ENCODE peak calls at places on chromosome 3, in seven cellular contexts. Z is GOT3; D is CD8-positive, alpha-beta memory T cell; V is GM04504; G is ELR; A is HT1080; I is GM03348. O is an unnamed sample.

GRCh38 chr3:152398495-152398894 is 129.8 kb downstream of the MBNL1 start:
- DNase-seq in I (no peak), G (no peak), A (no peak), Z (no peak), V (no peak), D (no peak), O (no peak)

GRCh38 chr3:15333099-15333956 is 942 bp upstream of the SH3BP5 start:
- DNase-seq in I (no peak), Z (no peak), G (no peak), V (no peak), D (no peak), A (no peak), O (no peak)

GRCh38 chr3:133448478-133449122 is 48.7 kb downstream of the BFSP2 start:
- DNase-seq in Z (no peak), G (no peak), I (no peak), A (no peak), V (no peak), D (no peak), O (no peak)

GRCh38 chr3:52330194-52330805 is 14.2 kb downstream of the DNAH1 start:
- DNase-seq in D (no peak), A (no peak), I (no peak), V (no peak), Z (no peak), G (no peak), O (no peak)

GRCh38 chr3:130258532-130258952 is 86.9 kb upstream of the COL6A5 start:
- DNase-seq in A (peak), V (peak), I (peak), D (no peak), G (peak), Z (no peak), O (no peak)

GRCh38 chr3:87147562-87147961 is 79.5 kb upstream of the CHMP2B start:
- DNase-seq in V (no peak), Z (no peak), I (no peak), A (no peak), G (no peak), D (no peak), O (no peak)

GRCh38 chr3:151009981-151010380 is 37.5 kb upstream of the CLRN1 start:
- DNase-seq in D (no peak), Z (no peak), G (peak), I (no peak), V (no peak), A (peak), O (no peak)

GRCh38 chr3:142987080-142987700 is 14.2 kb upstream of the U2SURP start:
- DNase-seq in D (no peak), A (peak), G (peak), V (peak), I (peak), Z (no peak), O (no peak)

GRCh38 chr3:170780955-170781354 is 89.0 kb downstream of the RPL22L1 start:
- DNase-seq in G (no peak), I (no peak), D (no peak), Z (no peak), A (no peak), V (no peak), O (no peak)

GRCh38 chr3:32226875-32227500 is 11.5 kb upstream of the CMTM8 start:
- DNase-seq in I (peak), V (no peak), Z (no peak), A (peak), D (no peak), G (peak), O (no peak)

GRCh38 chr3:187994221-187995085 is 159.5 kb upstream of the LPP start:
- DNase-seq in V (no peak), D (no peak), G (peak), Z (no peak), A (peak), I (peak), O (no peak)

GRCh38 chr3:62046326-62046725 is 327.0 kb downstream of the FEZF2 start:
- DNase-seq in V (no peak), D (no peak), Z (no peak), A (peak), G (peak), I (peak), O (no peak)

GRCh38 chr3:124791142-124791541 is 60.9 kb downstream of the UMPS start:
- DNase-seq in D (no peak), G (peak), A (no peak), V (peak), I (peak), Z (no peak), O (no peak)

GRCh38 chr3:11661052-11661656 is 17.4 kb upstream of the VGLL4 start:
- DNase-seq in I (no peak), A (peak), Z (no peak), V (no peak), D (no peak), G (peak), O (no peak)

GRCh38 chr3:58490860-58491501 is 915 bp upstream of the KCTD6 start:
- DNase-seq in G (no peak), D (peak), I (no peak), V (no peak), Z (no peak), A (no peak), O (no peak)

GRCh38 chr3:89278305-89278704 is 170.9 kb downstream of the EPHA3 start:
- DNase-seq in Z (no peak), G (no peak), V (no peak), D (no peak), A (no peak), I (no peak), O (no peak)

GRCh38 chr3:23055733-23056376 is 147.3 kb upstream of the UBE2E2 start:
- DNase-seq in G (peak), V (peak), A (peak), Z (no peak), I (peak), D (no peak), O (no peak)

GRCh38 chr3:64808056-64808455 is 120.3 kb upstream of the ADAMTS9 start:
- DNase-seq in G (no peak), D (no peak), A (no peak), V (no peak), I (no peak), Z (no peak), O (no peak)

GRCh38 chr3:150968341-150968740 is 4.2 kb downstream of the CLRN1 start:
- DNase-seq in G (no peak), A (no peak), D (no peak), I (no peak), Z (no peak), V (no peak), O (no peak)

GRCh38 chr3:196108075-196108743 is 26.3 kb upstream of the TFRC start:
- DNase-seq in G (no peak), V (no peak), Z (no peak), A (no peak), I (no peak), D (no peak), O (no peak)

GRCh38 chr3:178562869-178563232 is 26.6 kb downstream of the KCNMB2 start:
- DNase-seq in G (no peak), Z (no peak), I (peak), V (peak), A (peak), D (no peak), O (no peak)

GRCh38 chr3:43914269-43914668 is 223.5 kb downstream of the ABHD5 start:
- DNase-seq in V (no peak), A (no peak), D (no peak), I (no peak), G (no peak), Z (no peak), O (no peak)